ENCODE peak calls at places on chromosomes 2 and 18, in ten cellular contexts. E, I, U, D, H, L, B, A, R and Z are unnamed samples.

GRCh38 chr2:46885376-46885775 is 30.2 kb downstream of the MCFD2 start:
- DNase-seq in E (no peak), I (no peak), U (no peak), D (no peak), H (no peak), L (no peak), B (no peak), A (no peak), R (no peak), Z (no peak)

GRCh38 chr18:11237484-11237883 is 88.1 kb upstream of the PIEZO2 start:
- DNase-seq in E (no peak), I (no peak), U (no peak), D (no peak), H (no peak), L (no peak), B (no peak), A (no peak), R (no peak), Z (no peak)

GRCh38 chr2:231900486-231900942 is 25.7 kb downstream of the NPPC start:
- DNase-seq in E (peak), I (peak), U (no peak), D (peak), H (peak), L (no peak), B (peak), A (peak), R (peak), Z (peak)

GRCh38 chr2:47401789-47402554 is 984 bp upstream of the MSH2 start:
- DNase-seq in E (no peak), I (no peak), U (no peak), D (no peak), H (no peak), L (no peak), B (no peak), A (no peak), R (no peak), Z (peak)

GRCh38 chr2:223041527-223042109 is 10.4 kb upstream of the KCNE4 start:
- DNase-seq in E (no peak), I (no peak), U (no peak), D (peak), H (no peak), L (peak), B (no peak), A (peak), R (no peak), Z (peak)

GRCh38 chr2:71951718-71952404 is 195.8 kb downstream of the CYP26B1 start:
- DNase-seq in E (no peak), I (no peak), U (no peak), D (no peak), H (no peak), L (no peak), B (no peak), A (no peak), R (no peak), Z (no peak)

GRCh38 chr18:57050314-57050949 is 96.5 kb upstream of the BOD1L2 start:
- DNase-seq in E (no peak), I (no peak), U (no peak), D (no peak), H (no peak), L (no peak), B (no peak), A (no peak), R (no peak), Z (peak)

GRCh38 chr2:231069379-231070054 is 12.8 kb downstream of the PSMD1 start:
- DNase-seq in E (no peak), I (no peak), U (no peak), D (no peak), H (no peak), L (no peak), B (no peak), A (no peak), R (peak), Z (no peak)

GRCh38 chr2:199136681-199137080 is 321.1 kb downstream of the SATB2 start:
- DNase-seq in E (no peak), I (no peak), U (no peak), D (no peak), H (no peak), L (peak), B (no peak), A (no peak), R (peak), Z (no peak)

GRCh38 chr18:23580677-23581367 is 5.5 kb downstream of the NPC1 start:
- DNase-seq in E (no peak), I (no peak), U (no peak), D (no peak), H (no peak), L (no peak), B (no peak), A (no peak), R (no peak), Z (no peak)

GRCh38 chr2:238274152-238274865 is 14.1 kb downstream of the PER2 start:
- DNase-seq in E (no peak), I (no peak), U (no peak), D (no peak), H (no peak), L (no peak), B (no peak), A (no peak), R (no peak), Z (peak)

GRCh38 chr18:51651761-51652160 is 454.3 kb upstream of the MEX3C start:
- DNase-seq in E (no peak), I (no peak), U (no peak), D (no peak), H (no peak), L (no peak), B (no peak), A (no peak), R (no peak), Z (no peak)

GRCh38 chr2:15163316-15163715 is 397.8 kb downstream of the NBAS start:
- DNase-seq in E (no peak), I (no peak), U (no peak), D (no peak), H (no peak), L (no peak), B (no peak), A (no peak), R (no peak), Z (no peak)

GRCh38 chr18:12278765-12279682 is 24.9 kb downstream of the CIDEA start:
- DNase-seq in E (no peak), I (peak), U (no peak), D (peak), H (no peak), L (peak), B (no peak), A (peak), R (peak), Z (peak)

GRCh38 chr2:182240862-182241371 is 185.9 kb downstream of the PDE1A start:
- DNase-seq in E (no peak), I (no peak), U (no peak), D (no peak), H (peak), L (peak), B (no peak), A (no peak), R (peak), Z (peak)

GRCh38 chr2:49067971-49068370 is 86.3 kb downstream of the FSHR start:
- DNase-seq in E (no peak), I (no peak), U (no peak), D (no peak), H (no peak), L (no peak), B (no peak), A (no peak), R (no peak), Z (no peak)

GRCh38 chr18:55109818-55110414 is 150.7 kb upstream of the CCDC68 start:
- DNase-seq in E (no peak), I (no peak), U (no peak), D (no peak), H (no peak), L (no peak), B (no peak), A (no peak), R (no peak), Z (no peak)

GRCh38 chr2:234329202-234329930 is 167.5 kb downstream of the ARL4C start:
- DNase-seq in E (no peak), I (no peak), U (no peak), D (no peak), H (no peak), L (no peak), B (no peak), A (no peak), R (no peak), Z (no peak)

GRCh38 chr2:19786408-19787058 is 115.2 kb downstream of the TTC32 start:
- DNase-seq in E (no peak), I (no peak), U (no peak), D (no peak), H (no peak), L (peak), B (no peak), A (no peak), R (no peak), Z (no peak)

GRCh38 chr2:176174850-176175728 is 13.4 kb upstream of the HOXD1 start:
- DNase-seq in E (no peak), I (no peak), U (no peak), D (no peak), H (no peak), L (no peak), B (no peak), A (no peak), R (no peak), Z (no peak)

GRCh38 chr2:149720615-149721014 is 133.0 kb upstream of the MMADHC start:
- DNase-seq in E (no peak), I (no peak), U (no peak), D (no peak), H (no peak), L (no peak), B (no peak), A (no peak), R (no peak), Z (no peak)

GRCh38 chr2:36550006-36550405 is 48.0 kb downstream of the FEZ2 start:
- DNase-seq in E (no peak), I (no peak), U (no peak), D (no peak), H (no peak), L (no peak), B (no peak), A (no peak), R (no peak), Z (no peak)

GRCh38 chr2:163662141-163662780 is 73.5 kb downstream of the FIGN start:
- DNase-seq in E (no peak), I (no peak), U (no peak), D (no peak), H (no peak), L (no peak), B (no peak), A (no peak), R (no peak), Z (no peak)